ENCODE peak calls at places on chromosomes 12 and 14, in six cellular contexts. G is SK-N-SH, B is hepatocyte, N is PC-3, M is neural progenitor cell, Z is GM23338. P is an unnamed sample.

GRCh38 chr14:61247935-61248334 is 33.2 kb downstream of the TMEM30B start:
- DNase-seq in B (no peak), G (no peak), M (no peak), Z (no peak), N (peak), P (no peak)

GRCh38 chr12:38332814-38333213 is 16.2 kb downstream of the ALG10B start:
- DNase-seq in G (no peak), N (no peak), Z (no peak), M (no peak), B (no peak), P (no peak)

GRCh38 chr12:1217191-1217949 is 226.3 kb downstream of the ERC1 start:
- DNase-seq in G (peak), N (peak), B (no peak), M (peak), Z (no peak), P (no peak)

GRCh38 chr12:69415471-69416275 is 54.5 kb upstream of the FRS2 start:
- DNase-seq in Z (peak), N (peak), G (peak), M (peak), B (peak), P (peak)

GRCh38 chr12:26936559-26937442 is 980 bp downstream of the INTS13 start:
- DNase-seq in M (no peak), N (peak), B (no peak), Z (no peak), G (no peak), P (peak)

GRCh38 chr14:63890553-63890952 is 37.7 kb downstream of the SYNE2 start:
- DNase-seq in Z (no peak), N (no peak), B (no peak), M (no peak), G (no peak), P (no peak)

GRCh38 chr12:92871121-92871520 is 58.0 kb downstream of the EEA1 start:
- DNase-seq in G (no peak), N (no peak), M (no peak), Z (no peak), B (no peak), P (no peak)

GRCh38 chr14:89012272-89013097 is 188.0 kb downstream of the TTC8 start:
- DNase-seq in Z (no peak), N (no peak), G (no peak), B (peak), M (no peak), P (no peak)

GRCh38 chr14:29637406-29637805 is 290.2 kb downstream of the PRKD1 start:
- DNase-seq in N (peak), G (no peak), M (no peak), B (no peak), Z (no peak), P (no peak)

GRCh38 chr14:59450716-59451115 is 14.5 kb downstream of the GPR135 start:
- DNase-seq in Z (no peak), N (no peak), M (no peak), B (no peak), G (no peak), P (no peak)

GRCh38 chr12:94445662-94446061 is 14.0 kb downstream of the CEP83 start:
- DNase-seq in B (no peak), N (peak), Z (no peak), G (no peak), M (no peak), P (no peak)

DNA sequence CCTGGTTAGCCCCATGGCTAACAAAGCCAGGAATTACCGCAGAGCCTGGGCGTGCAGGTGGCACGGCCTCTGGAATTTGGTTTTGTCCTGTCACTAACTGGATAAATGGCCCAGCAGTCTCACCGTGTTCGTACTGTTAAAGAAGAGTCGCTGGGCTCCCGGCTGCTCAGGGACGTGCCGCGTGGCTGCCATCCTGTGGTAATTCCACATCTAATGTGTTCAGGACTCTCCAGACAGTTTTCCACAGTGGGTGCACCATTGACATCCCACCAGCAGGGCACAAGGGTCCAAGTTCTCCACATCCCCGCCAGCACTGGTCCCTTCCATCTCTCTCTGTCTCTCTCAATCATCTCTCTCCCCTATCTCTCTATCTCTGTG is 19.6 kb downstream of the NOC4L start:
- DNase-seq in G (peak), N (no peak), M (no peak), Z (no peak), B (no peak), P (no peak)
- H3K4me2 ChIP-seq in G (no peak), N (no peak), M (no peak), Z (no peak), B (no peak), P (no peak)

DNA sequence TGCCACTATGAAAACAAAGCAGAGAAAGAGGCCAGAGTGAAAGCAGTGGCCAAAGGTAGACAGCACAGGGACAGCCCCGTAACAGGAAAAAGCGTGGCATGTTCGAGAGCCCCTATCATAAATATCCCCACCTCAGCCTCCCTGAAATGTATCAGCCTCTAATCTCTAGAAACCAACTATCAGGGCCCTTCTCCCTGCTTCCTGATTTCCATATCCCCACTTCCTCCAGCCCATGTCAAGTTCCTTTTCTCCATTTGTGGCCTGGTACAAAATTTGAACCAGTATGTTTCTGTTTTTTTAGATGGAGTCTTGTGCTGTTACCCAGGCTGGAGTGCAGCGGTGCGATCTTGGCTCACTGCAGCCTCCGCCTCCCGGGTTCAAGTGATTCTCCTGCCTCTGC is 16.9 kb downstream of the DEPDC4 start:
- DNase-seq in G (no peak), N (no peak), B (no peak), M (no peak), Z (no peak), P (no peak)
- TF ChIP-seq EZH2phosphoT487 in G (no peak), N (no peak), B (no peak), M (no peak), Z (no peak), P (no peak)

DNA sequence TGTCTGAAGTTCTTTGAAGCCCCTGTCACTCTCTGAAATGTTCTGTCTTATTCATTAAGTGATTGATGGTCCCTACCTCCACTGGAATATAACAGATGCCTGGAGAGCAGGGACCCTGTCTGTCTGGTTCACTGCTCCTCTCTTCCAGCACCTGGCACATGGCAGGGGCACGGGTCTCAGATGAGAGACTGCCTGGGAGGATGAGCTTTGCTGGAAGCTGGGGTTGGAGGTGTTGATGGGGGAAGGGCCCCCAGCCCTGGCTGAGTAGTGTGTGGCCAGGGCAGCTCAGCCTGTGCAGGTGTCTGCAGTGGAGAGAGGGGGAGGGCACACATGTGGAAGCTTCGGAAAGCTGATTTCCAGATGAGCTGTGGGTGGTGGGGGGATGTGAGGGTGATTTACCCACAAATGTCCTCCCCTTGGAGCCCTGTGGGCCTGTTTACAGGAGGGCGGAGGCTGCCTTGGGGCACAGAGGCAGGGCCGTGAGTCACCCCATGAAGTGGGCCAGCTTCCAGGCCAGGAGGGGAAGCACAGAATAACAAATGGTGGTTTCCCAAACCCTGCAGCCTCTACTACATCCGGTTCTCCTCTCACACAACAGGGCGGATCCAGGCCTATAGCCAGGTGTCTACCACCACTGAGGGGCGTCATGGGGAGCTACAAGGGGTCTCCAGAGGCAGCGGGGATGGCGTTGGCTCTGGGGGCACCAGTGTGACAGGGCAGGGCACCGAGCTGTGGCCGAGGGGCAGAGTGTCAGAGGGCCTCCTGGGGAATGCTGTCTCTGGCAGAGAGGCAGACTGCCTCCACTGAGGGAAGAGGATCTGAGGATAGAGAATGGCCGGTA is 11.0 kb downstream of the KRT7 start:
- DNase-seq in B (peak), G (peak), N (peak), M (no peak), Z (no peak), P (peak)
- TF ChIP-seq CTCF in B (no peak), G (no peak), N (no peak), M (no peak), Z (no peak), P (no peak)

GRCh38 chr12:104219361-104219892 is 3.8 kb downstream of the TXNRD1 start:
- DNase-seq in Z (no peak), M (no peak), G (peak), N (peak), B (peak), P (no peak)

GRCh38 chr12:104216461-104217058 is 981 bp downstream of the TXNRD1 start:
- DNase-seq in B (no peak), G (no peak), M (no peak), N (no peak), Z (no peak), P (no peak)

GRCh38 chr12:104220931-104221330 is 5.4 kb downstream of the TXNRD1 start:
- DNase-seq in M (no peak), G (no peak), N (no peak), B (no peak), Z (no peak), P (no peak)

GRCh38 chr12:104219908-104220404 is 4.4 kb downstream of the TXNRD1 start:
- DNase-seq in N (peak), G (peak), B (peak), M (no peak), Z (no peak), P (no peak)

GRCh38 chr12:104218935-104219334 is 3.4 kb downstream of the TXNRD1 start:
- DNase-seq in M (no peak), G (no peak), B (no peak), Z (no peak), N (peak), P (no peak)
- H3K4me2 ChIP-seq in M (no peak), G (peak), B (no peak), Z (no peak), N (peak), P (no peak)

GRCh38 chr12:48366131-48366530 is 15.4 kb upstream of the ZNF641 start:
- DNase-seq in N (no peak), B (no peak), Z (peak), M (peak), G (no peak), P (no peak)
- TF ChIP-seq EZH2phosphoT487 in N (no peak), B (no peak), Z (no peak), M (no peak), G (no peak), P (no peak)

GRCh38 chr12:107891967-107892366 is 117.5 kb downstream of the ASCL4 start:
- DNase-seq in M (peak), N (peak), Z (peak), B (peak), G (no peak), P (no peak)
- TF ChIP-seq CTCF in M (peak), N (peak), Z (peak), B (peak), G (peak), P (peak)

GRCh38 chr12:111100554-111100953 is 180.2 kb upstream of the MYL2 start:
- DNase-seq in M (no peak), B (no peak), N (no peak), Z (no peak), G (no peak), P (no peak)
- H3K4me2 ChIP-seq in M (no peak), B (no peak), N (no peak), Z (no peak), G (no peak), P (no peak)

P was measured in MM.1S.